ENCODE peak calls at places on chromosome 15, in five cellular contexts. One of them, this sample, is unnamed.

GRCh38 chr15:66743703-66744536 is 41.9 kb downstream of the SMAD6 start:
- DNase-seq in H9: no peak
- DNase-seq in H1: no peak
- DNase-seq in neuronal stem cell: no peak
- DNase-seq in mesenchymal stem cell: peak
- DNase-seq in this sample: no peak

GRCh38 chr15:51750942-51751686 is at the start of gene TMOD2:
- DNase-seq in H9: peak
- DNase-seq in H1: peak
- DNase-seq in neuronal stem cell: peak
- DNase-seq in mesenchymal stem cell: peak
- DNase-seq in this sample: no peak

GRCh38 chr15:71410347-71410746 is 295.1 kb downstream of the THSD4 start:
- DNase-seq in H9: no peak
- DNase-seq in H1: no peak
- DNase-seq in neuronal stem cell: no peak
- DNase-seq in mesenchymal stem cell: no peak
- DNase-seq in this sample: no peak

GRCh38 chr15:77720617-77721016 is 87.9 kb upstream of the LINGO1 start:
- DNase-seq in H9: no peak
- DNase-seq in H1: no peak
- DNase-seq in neuronal stem cell: no peak
- DNase-seq in mesenchymal stem cell: no peak
- DNase-seq in this sample: no peak

GRCh38 chr15:39623550-39623931 is 42.7 kb downstream of the THBS1 start:
- DNase-seq in H9: no peak
- DNase-seq in H1: no peak
- DNase-seq in neuronal stem cell: no peak
- DNase-seq in mesenchymal stem cell: no peak
- DNase-seq in this sample: no peak

GRCh38 chr15:64878708-64879107 is 33.0 kb upstream of the ANKDD1A start:
- DNase-seq in H9: no peak
- DNase-seq in H1: no peak
- DNase-seq in neuronal stem cell: no peak
- DNase-seq in mesenchymal stem cell: no peak
- DNase-seq in this sample: no peak

GRCh38 chr15:39235084-39235795 is 345.6 kb upstream of the THBS1 start:
- DNase-seq in H9: no peak
- DNase-seq in H1: no peak
- DNase-seq in neuronal stem cell: no peak
- DNase-seq in mesenchymal stem cell: peak
- DNase-seq in this sample: peak

GRCh38 chr15:80159811-80160569 is 7.2 kb downstream of the FAH start:
- DNase-seq in H9: no peak
- DNase-seq in H1: no peak
- DNase-seq in neuronal stem cell: no peak
- DNase-seq in mesenchymal stem cell: peak
- DNase-seq in this sample: no peak

GRCh38 chr15:29651476-29652072 is 170.7 kb downstream of the TJP1 start:
- DNase-seq in H9: peak
- DNase-seq in H1: no peak
- DNase-seq in neuronal stem cell: no peak
- DNase-seq in mesenchymal stem cell: no peak
- DNase-seq in this sample: no peak

GRCh38 chr15:58340176-58340575 is 91.6 kb upstream of the LIPC start:
- DNase-seq in H9: no peak
- DNase-seq in H1: no peak
- DNase-seq in neuronal stem cell: no peak
- DNase-seq in mesenchymal stem cell: no peak
- DNase-seq in this sample: no peak

GRCh38 chr15:79192462-79193036 is 90.0 kb upstream of the ANKRD34C start:
- DNase-seq in H9: no peak
- DNase-seq in H1: no peak
- DNase-seq in neuronal stem cell: no peak
- DNase-seq in mesenchymal stem cell: peak
- DNase-seq in this sample: no peak

GRCh38 chr15:57457726-57458125 is 81.4 kb downstream of the CGNL1 start:
- DNase-seq in H9: no peak
- DNase-seq in H1: no peak
- DNase-seq in neuronal stem cell: no peak
- DNase-seq in mesenchymal stem cell: peak
- DNase-seq in this sample: no peak

GRCh38 chr15:66701422-66702034 is 508 bp upstream of the SMAD6 start:
- DNase-seq in H9: peak
- DNase-seq in H1: peak
- DNase-seq in neuronal stem cell: peak
- DNase-seq in mesenchymal stem cell: peak
- DNase-seq in this sample: no peak

GRCh38 chr15:58472821-58473581 is 41.2 kb downstream of the LIPC start:
- DNase-seq in H9: no peak
- DNase-seq in H1: no peak
- DNase-seq in neuronal stem cell: no peak
- DNase-seq in mesenchymal stem cell: peak
- DNase-seq in this sample: no peak

GRCh38 chr15:97748576-97748975 is 211.9 kb upstream of the ARRDC4 start:
- DNase-seq in H9: no peak
- DNase-seq in H1: no peak
- DNase-seq in neuronal stem cell: no peak
- DNase-seq in mesenchymal stem cell: no peak
- DNase-seq in this sample: no peak

GRCh38 chr15:79004336-79004735 is 59.5 kb upstream of the CTSH start:
- DNase-seq in H9: peak
- DNase-seq in H1: no peak
- DNase-seq in neuronal stem cell: no peak
- DNase-seq in mesenchymal stem cell: peak
- DNase-seq in this sample: peak

GRCh38 chr15:88348579-88349255 is 92.2 kb upstream of the NTRK3 start:
- DNase-seq in H9: no peak
- DNase-seq in H1: no peak
- DNase-seq in neuronal stem cell: no peak
- DNase-seq in mesenchymal stem cell: no peak
- DNase-seq in this sample: no peak

GRCh38 chr15:25832158-25832557 is 31.0 kb downstream of the ATP10A start:
- DNase-seq in H9: no peak
- DNase-seq in H1: no peak
- DNase-seq in neuronal stem cell: no peak
- DNase-seq in mesenchymal stem cell: peak
- DNase-seq in this sample: no peak

GRCh38 chr15:47872869-47873301 is 155.6 kb downstream of the SEMA6D start:
- DNase-seq in H9: no peak
- DNase-seq in H1: no peak
- DNase-seq in neuronal stem cell: peak
- DNase-seq in mesenchymal stem cell: peak
- DNase-seq in this sample: peak

GRCh38 chr15:28888900-28889299 is 3.1 kb downstream of the APBA2 start:
- DNase-seq in H9: no peak
- DNase-seq in H1: no peak
- DNase-seq in neuronal stem cell: no peak
- DNase-seq in mesenchymal stem cell: no peak
- DNase-seq in this sample: no peak

GRCh38 chr15:98522127-98522526 is 126.2 kb upstream of the IGF1R start:
- DNase-seq in H9: no peak
- DNase-seq in H1: no peak
- DNase-seq in neuronal stem cell: no peak
- DNase-seq in mesenchymal stem cell: no peak
- DNase-seq in this sample: no peak

GRCh38 chr15:40038267-40038653 is 721 bp downstream of the SRP14 start:
- DNase-seq in H9: no peak
- DNase-seq in H1: no peak
- DNase-seq in neuronal stem cell: no peak
- DNase-seq in mesenchymal stem cell: peak
- DNase-seq in this sample: peak

GRCh38 chr15:101689901-101690300 is 34.4 kb downstream of the TARS3 start:
- DNase-seq in H9: no peak
- DNase-seq in H1: no peak
- DNase-seq in neuronal stem cell: no peak
- DNase-seq in mesenchymal stem cell: peak
- DNase-seq in this sample: no peak

GRCh38 chr15:57921371-57921770 is 144.1 kb downstream of the ALDH1A2 start:
- DNase-seq in H9: no peak
- DNase-seq in H1: no peak
- DNase-seq in neuronal stem cell: no peak
- DNase-seq in mesenchymal stem cell: no peak
- DNase-seq in this sample: no peak

GRCh38 chr15:59420108-59420507 is 17.9 kb upstream of the FAM81A start:
- DNase-seq in H9: no peak
- DNase-seq in H1: no peak
- DNase-seq in neuronal stem cell: no peak
- DNase-seq in mesenchymal stem cell: no peak
- DNase-seq in this sample: no peak

GRCh38 chr15:74460903-74461846 is at the start of gene UBL7:
- DNase-seq in H9: peak
- DNase-seq in H1: peak
- DNase-seq in neuronal stem cell: peak
- DNase-seq in mesenchymal stem cell: peak
- DNase-seq in this sample: peak
- H4K8ac ChIP-seq in H9: no peak
- H4K8ac ChIP-seq in H1: peak
- H4K8ac ChIP-seq in neuronal stem cell: no peak
- H4K8ac ChIP-seq in mesenchymal stem cell: peak
- H4K8ac ChIP-seq in this sample: peak

GRCh38 chr15:36426696-36427095 is 152.7 kb upstream of the CDIN1 start:
- DNase-seq in H9: no peak
- DNase-seq in H1: no peak
- DNase-seq in neuronal stem cell: no peak
- DNase-seq in mesenchymal stem cell: peak
- DNase-seq in this sample: no peak
- H3K14ac ChIP-seq in H9: no peak
- H3K14ac ChIP-seq in H1: no peak
- H3K14ac ChIP-seq in neuronal stem cell: no peak
- H3K14ac ChIP-seq in mesenchymal stem cell: no peak
- H3K14ac ChIP-seq in this sample: no peak

GRCh38 chr15:69562097-69562496 is 109.5 kb downstream of the RPLP1 start:
- DNase-seq in H9: no peak
- DNase-seq in H1: no peak
- DNase-seq in neuronal stem cell: no peak
- DNase-seq in mesenchymal stem cell: no peak
- DNase-seq in this sample: no peak
- H2BK12ac ChIP-seq in H9: no peak
- H2BK12ac ChIP-seq in H1: no peak
- H2BK12ac ChIP-seq in neuronal stem cell: no peak
- H2BK12ac ChIP-seq in mesenchymal stem cell: no peak
- H2BK12ac ChIP-seq in this sample: no peak

GRCh38 chr15:60972866-60973265 is 256.2 kb downstream of the RORA start:
- DNase-seq in H9: no peak
- DNase-seq in H1: no peak
- DNase-seq in neuronal stem cell: no peak
- DNase-seq in mesenchymal stem cell: peak
- DNase-seq in this sample: no peak
- H4K8ac ChIP-seq in H9: no peak
- H4K8ac ChIP-seq in H1: no peak
- H4K8ac ChIP-seq in neuronal stem cell: no peak
- H4K8ac ChIP-seq in mesenchymal stem cell: no peak
- H4K8ac ChIP-seq in this sample: no peak

GRCh38 chr15:68442041-68442440 is 10.1 kb upstream of the ITGA11 start:
- DNase-seq in H9: peak
- DNase-seq in H1: peak
- DNase-seq in neuronal stem cell: no peak
- DNase-seq in mesenchymal stem cell: peak
- DNase-seq in this sample: no peak
- H3K14ac ChIP-seq in H9: no peak
- H3K14ac ChIP-seq in H1: no peak
- H3K14ac ChIP-seq in neuronal stem cell: no peak
- H3K14ac ChIP-seq in mesenchymal stem cell: no peak
- H3K14ac ChIP-seq in this sample: no peak

GRCh38 chr15:100096700-100097099 is 245.1 kb downstream of the ADAMTS17 start:
- DNase-seq in H9: no peak
- DNase-seq in H1: no peak
- DNase-seq in neuronal stem cell: no peak
- DNase-seq in mesenchymal stem cell: no peak
- DNase-seq in this sample: no peak
- H2BK12ac ChIP-seq in H9: no peak
- H2BK12ac ChIP-seq in H1: no peak
- H2BK12ac ChIP-seq in neuronal stem cell: no peak
- H2BK12ac ChIP-seq in mesenchymal stem cell: no peak
- H2BK12ac ChIP-seq in this sample: no peak

This sample was measured in trophoblast cell.